ENCODE peak calls at places on chromosomes 2 and 18, in six cellular contexts. D, U, Q, Z, O and Y are unnamed samples.

GRCh38 chr2:59027320-59027719 is 786.2 kb upstream of the FANCL start:
- DNase-seq in D (no peak), U (no peak), Q (no peak), Z (no peak), O (no peak), Y (no peak)

GRCh38 chr2:67070826-67071225 is 326.3 kb upstream of the ETAA1 start:
- DNase-seq in D (peak; percentile 49), U (no peak), Q (no peak), Z (no peak), O (no peak), Y (no peak)

GRCh38 chr2:161414385-161415040 is 1.6 kb upstream of the TBR1 start:
- DNase-seq in D (peak; percentile 20), U (peak; percentile 56), Q (peak; percentile 35), Z (peak; percentile 32), O (peak; percentile 11), Y (no peak)

GRCh38 chr2:205051417-205051816 is 506.1 kb downstream of the PARD3B start:
- DNase-seq in D (no peak), U (no peak), Q (no peak), Z (no peak), O (peak; percentile 7), Y (peak; percentile 17)

GRCh38 chr2:111632661-111633060 is 251.3 kb downstream of the ANAPC1 start:
- DNase-seq in D (no peak), U (no peak), Q (no peak), Z (no peak), O (peak; percentile 56), Y (peak; percentile 54)

GRCh38 chr2:168587302-168587701 is 131.2 kb downstream of the CERS6 start:
- DNase-seq in D (peak; percentile 58), U (no peak), Q (no peak), Z (no peak), O (no peak), Y (no peak)

GRCh38 chr2:119174216-119174992 is 15.9 kb upstream of the C1QL2 start:
- DNase-seq in D (no peak), U (peak; percentile 78), Q (peak; percentile 46), Z (peak; percentile 57), O (no peak), Y (peak; percentile 43)

GRCh38 chr2:47028846-47029560 is 113.4 kb upstream of the MCFD2 start:
- DNase-seq in D (no peak), U (no peak), Q (no peak), Z (no peak), O (no peak), Y (no peak)

GRCh38 chr2:207165121-207166038 is at the start of gene KLF7:
- DNase-seq in D (peak; percentile 48), U (peak; percentile 30), Q (peak; percentile 43), Z (peak; percentile 64), O (peak; percentile 42), Y (peak; percentile 58)

GRCh38 chr18:64171576-64171975 is 22.7 kb upstream of the LINC00305 start:
- DNase-seq in D (no peak), U (no peak), Q (no peak), Z (no peak), O (peak; percentile 9), Y (no peak)

GRCh38 chr2:120236296-120236695 is 13.1 kb upstream of the TMEM185B start:
- DNase-seq in D (no peak), U (no peak), Q (peak; percentile 4), Z (peak; percentile 9), O (no peak), Y (no peak)

GRCh38 chr2:239729681-239730566 is 295.2 kb downstream of the NDUFA10 start:
- DNase-seq in D (no peak), U (no peak), Q (no peak), Z (no peak), O (no peak), Y (no peak)

GRCh38 chr18:35514752-35515459 is 17.1 kb upstream of the INO80C start:
- DNase-seq in D (no peak), U (no peak), Q (no peak), Z (no peak), O (no peak), Y (no peak)

GRCh38 chr18:29164020-29164706 is 987.2 kb upstream of the CDH2 start:
- DNase-seq in D (peak; percentile 95), U (no peak), Q (no peak), Z (no peak), O (peak; percentile 93), Y (peak; percentile 94)

GRCh38 chr18:905948-906415 is 1.3 kb downstream of the ADCYAP1 start:
- DNase-seq in D (no peak), U (no peak), Q (no peak), Z (no peak), O (no peak), Y (no peak)

GRCh38 chr2:54387592-54387991 is 68.5 kb upstream of the SPTBN1 start:
- DNase-seq in D (peak; percentile 12), U (no peak), Q (no peak), Z (no peak), O (no peak), Y (no peak)

GRCh38 chr2:158546412-158547144 is 89.8 kb downstream of the PKP4 start:
- DNase-seq in D (no peak), U (no peak), Q (no peak), Z (no peak), O (no peak), Y (no peak)

GRCh38 chr2:241271641-241272297 is 43.7 kb downstream of the HDLBP start:
- DNase-seq in D (peak; percentile 72), U (peak; percentile 58), Q (peak; percentile 86), Z (peak; percentile 66), O (peak; percentile 73), Y (peak; percentile 84)

GRCh38 chr2:95059656-95060370 is 34.3 kb downstream of the MAL start:
- DNase-seq in D (no peak), U (no peak), Q (no peak), Z (no peak), O (no peak), Y (no peak)

GRCh38 chr2:44016282-44016681 is 20.5 kb upstream of the LRPPRC start:
- DNase-seq in D (peak; percentile 36), U (peak; percentile 45), Q (peak; percentile 55), Z (peak; percentile 32), O (peak; percentile 57), Y (peak; percentile 72)

GRCh38 chr2:84942964-84943421 is 28.0 kb upstream of the KCMF1 start:
- DNase-seq in D (no peak), U (no peak), Q (no peak), Z (no peak), O (peak; percentile 54), Y (peak; percentile 42)

GRCh38 chr2:219010162-219010756 is 17.0 kb upstream of the CRYBA2 start:
- DNase-seq in D (no peak), U (peak; percentile 70), Q (peak; percentile 47), Z (no peak), O (no peak), Y (peak; percentile 8)

GRCh38 chr2:77521931-77522470 is at the start of gene LRRTM4:
- DNase-seq in D (no peak), U (peak; percentile 14), Q (no peak), Z (no peak), O (peak; percentile 33), Y (no peak)

GRCh38 chr2:157336137-157336721 is 10.6 kb upstream of the ERMN start:
- DNase-seq in D (no peak), U (peak; percentile 60), Q (peak; percentile 69), Z (no peak), O (peak; percentile 34), Y (peak; percentile 57)

GRCh38 chr18:30280861-30281470 is 761.6 kb downstream of the DSC3 start:
- DNase-seq in D (peak; percentile 21), U (peak; percentile 46), Q (no peak), Z (no peak), O (peak; percentile 61), Y (peak; percentile 81)

GRCh38 chr2:69685321-69686048 is 41.9 kb upstream of the AAK1 start:
- DNase-seq in D (peak; percentile 69), U (no peak), Q (no peak), Z (no peak), O (peak; percentile 40), Y (peak; percentile 71)

GRCh38 chr18:74661690-74662089 is 64.0 kb downstream of the ZNF407 start:
- DNase-seq in D (no peak), U (no peak), Q (no peak), Z (no peak), O (no peak), Y (no peak)

GRCh38 chr2:113872201-113872600 is 17.7 kb upstream of the ACTR3 start:
- DNase-seq in D (peak; percentile 90), U (no peak), Q (no peak), Z (no peak), O (peak; percentile 72), Y (peak; percentile 34)